ENCODE peak calls at places on chromosomes 16 and 17, in six cellular contexts. One of them, this sample, is unnamed.

GRCh38 chr17:41547921-41548843 is 20.1 kb upstream of the KRT19 start:
- DNase-seq in CD8-positive, alpha-beta T cell: peak; percentile 36
- DNase-seq in CD4-positive, alpha-beta T cell: peak; percentile 10
- DNase-seq in heart right ventricle: peak; percentile 11
- DNase-seq in tibial nerve: no peak
- DNase-seq in ovary: peak; percentile 89
- DNase-seq in this sample: peak; percentile 94

GRCh38 chr16:9082422-9082821 is 9.0 kb upstream of the HAPSTR1 start:
- DNase-seq in heart right ventricle: no peak
- DNase-seq in CD8-positive, alpha-beta T cell: no peak
- DNase-seq in CD4-positive, alpha-beta T cell: no peak
- DNase-seq in tibial nerve: no peak
- DNase-seq in ovary: no peak
- DNase-seq in this sample: no peak

GRCh38 chr16:5354645-5355044 is 257.1 kb upstream of the EEF2KMT start:
- DNase-seq in heart right ventricle: no peak
- DNase-seq in CD4-positive, alpha-beta T cell: no peak
- DNase-seq in ovary: no peak
- DNase-seq in tibial nerve: no peak
- DNase-seq in CD8-positive, alpha-beta T cell: no peak
- DNase-seq in this sample: no peak

GRCh38 chr16:2842340-2843000 is 12.4 kb downstream of the ZG16B start:
- DNase-seq in ovary: peak; percentile 32
- DNase-seq in CD4-positive, alpha-beta T cell: peak; percentile 61
- DNase-seq in CD8-positive, alpha-beta T cell: peak; percentile 71
- DNase-seq in heart right ventricle: peak; percentile 37
- DNase-seq in tibial nerve: no peak
- DNase-seq in this sample: no peak

GRCh38 chr17:7293821-7294613 is 422 bp downstream of the YBX2 start:
- DNase-seq in CD4-positive, alpha-beta T cell: peak; percentile 20
- DNase-seq in heart right ventricle: no peak
- DNase-seq in tibial nerve: no peak
- DNase-seq in CD8-positive, alpha-beta T cell: no peak
- DNase-seq in ovary: no peak
- DNase-seq in this sample: no peak

GRCh38 chr17:302300-302698 is 50.3 kb downstream of the RPH3AL start:
- DNase-seq in tibial nerve: no peak
- DNase-seq in heart right ventricle: peak; percentile 36
- DNase-seq in CD4-positive, alpha-beta T cell: no peak
- DNase-seq in CD8-positive, alpha-beta T cell: no peak
- DNase-seq in ovary: no peak
- DNase-seq in this sample: no peak

GRCh38 chr17:4583796-4584124 is 569 bp upstream of the SMTNL2 start:
- DNase-seq in CD4-positive, alpha-beta T cell: no peak
- DNase-seq in heart right ventricle: peak; percentile 47
- DNase-seq in ovary: peak; percentile 65
- DNase-seq in CD8-positive, alpha-beta T cell: no peak
- DNase-seq in tibial nerve: no peak
- DNase-seq in this sample: no peak

GRCh38 chr17:9520649-9521435 is 54.8 kb downstream of the STX8 start:
- DNase-seq in CD4-positive, alpha-beta T cell: no peak
- DNase-seq in heart right ventricle: no peak
- DNase-seq in ovary: no peak
- DNase-seq in CD8-positive, alpha-beta T cell: no peak
- DNase-seq in tibial nerve: no peak
- DNase-seq in this sample: no peak

GRCh38 chr16:80175011-80175410 is 365.8 kb upstream of the DYNLRB2 start:
- DNase-seq in CD4-positive, alpha-beta T cell: no peak
- DNase-seq in heart right ventricle: no peak
- DNase-seq in ovary: no peak
- DNase-seq in tibial nerve: no peak
- DNase-seq in CD8-positive, alpha-beta T cell: no peak
- DNase-seq in this sample: no peak

GRCh38 chr16:23795369-23795768 is 40.4 kb upstream of the PRKCB start:
- DNase-seq in ovary: no peak
- DNase-seq in CD8-positive, alpha-beta T cell: no peak
- DNase-seq in CD4-positive, alpha-beta T cell: no peak
- DNase-seq in heart right ventricle: no peak
- DNase-seq in tibial nerve: no peak
- DNase-seq in this sample: no peak

GRCh38 chr16:66382171-66382965 is 15.9 kb downstream of the CDH5 start:
- DNase-seq in CD8-positive, alpha-beta T cell: no peak
- DNase-seq in CD4-positive, alpha-beta T cell: no peak
- DNase-seq in ovary: no peak
- DNase-seq in tibial nerve: no peak
- DNase-seq in heart right ventricle: peak; percentile 69
- DNase-seq in this sample: peak; percentile 56

GRCh38 chr17:32801641-32802040 is 75.3 kb downstream of the MYO1D start:
- DNase-seq in ovary: no peak
- DNase-seq in tibial nerve: no peak
- DNase-seq in heart right ventricle: no peak
- DNase-seq in CD8-positive, alpha-beta T cell: no peak
- DNase-seq in CD4-positive, alpha-beta T cell: no peak
- DNase-seq in this sample: no peak

GRCh38 chr16:54933281-54934150 is 2.9 kb downstream of the IRX5 start:
- DNase-seq in tibial nerve: no peak
- DNase-seq in CD8-positive, alpha-beta T cell: no peak
- DNase-seq in ovary: no peak
- DNase-seq in CD4-positive, alpha-beta T cell: no peak
- DNase-seq in heart right ventricle: no peak
- DNase-seq in this sample: no peak

GRCh38 chr16:72424776-72425175 is 252.8 kb upstream of the PMFBP1 start:
- DNase-seq in CD8-positive, alpha-beta T cell: no peak
- DNase-seq in CD4-positive, alpha-beta T cell: no peak
- DNase-seq in heart right ventricle: no peak
- DNase-seq in tibial nerve: no peak
- DNase-seq in ovary: no peak
- DNase-seq in this sample: no peak

GRCh38 chr17:33896309-33896708 is 358.8 kb upstream of the CCL2 start:
- DNase-seq in CD8-positive, alpha-beta T cell: no peak
- DNase-seq in heart right ventricle: no peak
- DNase-seq in tibial nerve: no peak
- DNase-seq in ovary: no peak
- DNase-seq in CD4-positive, alpha-beta T cell: no peak
- DNase-seq in this sample: no peak

GRCh38 chr17:17885029-17885351 is 48.2 kb upstream of the SREBF1 start:
- DNase-seq in CD4-positive, alpha-beta T cell: no peak
- DNase-seq in tibial nerve: no peak
- DNase-seq in heart right ventricle: no peak
- DNase-seq in ovary: no peak
- DNase-seq in CD8-positive, alpha-beta T cell: no peak
- DNase-seq in this sample: no peak

GRCh38 chr17:58525239-58525638 is 10.8 kb upstream of the MTMR4 start:
- DNase-seq in CD4-positive, alpha-beta T cell: no peak
- DNase-seq in CD8-positive, alpha-beta T cell: no peak
- DNase-seq in heart right ventricle: peak; percentile 74
- DNase-seq in tibial nerve: peak; percentile 41
- DNase-seq in ovary: no peak
- DNase-seq in this sample: peak; percentile 65

GRCh38 chr17:79202476-79202875 is 127.9 kb downstream of the ENGASE start:
- DNase-seq in tibial nerve: no peak
- DNase-seq in CD4-positive, alpha-beta T cell: no peak
- DNase-seq in CD8-positive, alpha-beta T cell: no peak
- DNase-seq in ovary: no peak
- DNase-seq in heart right ventricle: no peak
- DNase-seq in this sample: no peak

GRCh38 chr17:73520369-73520761 is 123.9 kb downstream of the SDK2 start:
- DNase-seq in CD4-positive, alpha-beta T cell: no peak
- DNase-seq in CD8-positive, alpha-beta T cell: no peak
- DNase-seq in heart right ventricle: no peak
- DNase-seq in ovary: no peak
- DNase-seq in tibial nerve: no peak
- DNase-seq in this sample: no peak

GRCh38 chr17:62822080-62822904 is 14.2 kb upstream of the MARCHF10 start:
- DNase-seq in CD8-positive, alpha-beta T cell: no peak
- DNase-seq in heart right ventricle: no peak
- DNase-seq in ovary: no peak
- DNase-seq in tibial nerve: no peak
- DNase-seq in CD4-positive, alpha-beta T cell: no peak
- DNase-seq in this sample: no peak

GRCh38 chr17:49472527-49472926 is 22.6 kb upstream of the NGFR start:
- DNase-seq in tibial nerve: no peak
- DNase-seq in ovary: no peak
- DNase-seq in CD8-positive, alpha-beta T cell: no peak
- DNase-seq in heart right ventricle: peak; percentile 62
- DNase-seq in CD4-positive, alpha-beta T cell: no peak
- DNase-seq in this sample: no peak

GRCh38 chr17:49471769-49472168 is 23.3 kb upstream of the NGFR start:
- DNase-seq in ovary: no peak
- DNase-seq in CD8-positive, alpha-beta T cell: no peak
- DNase-seq in heart right ventricle: no peak
- DNase-seq in tibial nerve: no peak
- DNase-seq in CD4-positive, alpha-beta T cell: no peak
- DNase-seq in this sample: no peak

GRCh38 chr17:49468827-49469385 is 26.2 kb upstream of the NGFR start:
- DNase-seq in CD4-positive, alpha-beta T cell: no peak
- DNase-seq in ovary: no peak
- DNase-seq in heart right ventricle: no peak
- DNase-seq in CD8-positive, alpha-beta T cell: no peak
- DNase-seq in tibial nerve: peak; percentile 81
- DNase-seq in this sample: peak; percentile 37

GRCh38 chr17:49469831-49470568 is 25.1 kb upstream of the NGFR start:
- DNase-seq in heart right ventricle: no peak
- DNase-seq in CD4-positive, alpha-beta T cell: no peak
- DNase-seq in tibial nerve: no peak
- DNase-seq in CD8-positive, alpha-beta T cell: no peak
- DNase-seq in ovary: no peak
- DNase-seq in this sample: no peak

DNA sequence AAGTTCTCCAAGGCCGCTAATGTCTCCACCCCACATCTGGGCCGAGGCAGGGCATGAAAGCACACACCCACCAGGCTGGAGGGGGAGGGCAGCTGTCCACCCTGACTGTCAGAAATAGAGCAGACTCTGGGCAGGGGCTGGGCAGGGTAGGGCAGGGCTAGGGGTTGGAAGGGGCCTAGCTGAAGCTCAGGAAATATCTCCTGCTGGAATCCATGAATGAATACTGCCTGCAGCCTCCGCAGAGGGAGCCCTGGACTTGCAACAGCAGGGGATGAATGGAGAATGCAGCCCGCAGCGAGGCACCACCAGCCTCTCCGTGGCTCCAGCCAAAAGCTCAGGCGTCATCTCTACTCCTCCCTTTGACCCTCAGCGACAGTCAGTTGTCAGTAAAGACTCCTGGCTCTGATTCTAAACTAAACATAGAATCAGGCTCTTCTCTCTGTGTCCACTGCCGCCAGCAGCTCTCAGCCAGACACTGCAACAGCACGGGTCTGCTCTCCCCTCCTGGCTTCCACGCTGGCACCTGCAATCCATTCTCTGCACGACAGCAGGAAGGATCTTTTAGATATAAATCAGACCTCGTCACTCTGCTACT is 23.9 kb upstream of the NGFR start:
- DNase-seq in tibial nerve: peak; percentile 31
- DNase-seq in heart right ventricle: peak; percentile 43
- DNase-seq in CD4-positive, alpha-beta T cell: no peak
- DNase-seq in ovary: no peak
- DNase-seq in CD8-positive, alpha-beta T cell: no peak
- DNase-seq in this sample: no peak
- TF ChIP-seq CTCF in tibial nerve: no peak
- TF ChIP-seq CTCF in heart right ventricle: peak; percentile 16
- TF ChIP-seq CTCF in CD4-positive, alpha-beta T cell: no peak
- TF ChIP-seq CTCF in ovary: no peak
- TF ChIP-seq CTCF in CD8-positive, alpha-beta T cell: no peak
- TF ChIP-seq CTCF in this sample: no peak

DNA sequence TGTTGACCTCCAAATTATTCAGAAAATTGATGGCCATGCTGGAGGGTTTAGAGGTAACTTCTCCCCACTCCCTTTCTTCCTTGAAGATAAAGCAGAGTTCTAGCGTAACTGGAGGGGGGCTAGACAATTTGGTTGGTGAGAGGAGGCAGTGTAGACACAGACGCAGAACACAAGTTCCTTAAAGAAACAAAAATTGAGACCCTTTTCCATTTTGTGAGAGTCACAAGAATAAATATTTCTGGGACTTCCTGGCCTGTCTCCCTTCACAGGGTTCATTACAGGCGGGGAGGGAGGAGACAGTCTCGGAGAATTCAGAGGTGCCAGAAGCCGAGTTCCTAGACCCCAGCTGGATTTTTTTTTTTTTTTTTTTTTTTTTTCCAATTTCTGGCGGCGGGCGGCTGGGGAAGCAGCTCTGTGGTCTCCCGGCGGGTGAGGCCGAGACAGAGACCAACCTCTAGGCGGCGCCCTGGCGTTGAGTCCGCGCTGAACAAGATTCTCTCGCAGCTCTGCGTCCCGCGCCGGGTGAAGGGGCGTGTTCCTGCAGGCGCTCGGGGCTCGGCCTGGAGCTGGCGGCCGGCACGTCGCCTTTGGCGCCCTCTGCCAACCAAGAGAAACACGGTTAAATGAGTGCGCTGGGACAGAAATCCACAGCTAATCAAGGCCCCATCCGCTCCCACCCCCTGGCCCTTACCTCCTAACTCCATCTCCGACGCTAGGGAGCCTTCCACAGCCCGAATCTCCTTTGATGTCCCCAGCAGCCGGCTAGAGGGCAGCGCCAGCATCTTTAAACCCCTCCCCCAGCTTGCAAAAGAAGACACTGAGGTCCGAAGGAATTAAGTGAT is 10.2 kb upstream of the HOXB9 start:
- DNase-seq in CD8-positive, alpha-beta T cell: peak; percentile 69
- DNase-seq in heart right ventricle: no peak
- DNase-seq in CD4-positive, alpha-beta T cell: peak; percentile 65
- DNase-seq in tibial nerve: no peak
- DNase-seq in ovary: no peak
- DNase-seq in this sample: no peak
- H3K27me3 ChIP-seq in CD8-positive, alpha-beta T cell: peaks cover 47% of the 10 kb centered on the region
- H3K27me3 ChIP-seq in heart right ventricle: peaks cover 100% of the 10 kb centered on the region
- H3K27me3 ChIP-seq in CD4-positive, alpha-beta T cell: peaks cover 97% of the 10 kb centered on the region
- H3K27me3 ChIP-seq in tibial nerve: peaks cover 100% of the 10 kb centered on the region
- H3K27me3 ChIP-seq in ovary: no peaks in the 10 kb centered on the region
- H3K27me3 ChIP-seq in this sample: no peaks in the 10 kb centered on the region

GRCh38 chr16:49608801-49609200 is 235.2 kb downstream of the C16orf78 start:
- DNase-seq in tibial nerve: no peak
- DNase-seq in ovary: no peak
- DNase-seq in CD8-positive, alpha-beta T cell: no peak
- DNase-seq in heart right ventricle: peak; percentile 41
- DNase-seq in CD4-positive, alpha-beta T cell: no peak
- DNase-seq in this sample: no peak
- TF ChIP-seq CTCF in tibial nerve: peak; percentile 4
- TF ChIP-seq CTCF in ovary: no peak
- TF ChIP-seq CTCF in CD8-positive, alpha-beta T cell: no peak
- TF ChIP-seq CTCF in heart right ventricle: peak; percentile 64
- TF ChIP-seq CTCF in CD4-positive, alpha-beta T cell: no peak
- TF ChIP-seq CTCF in this sample: peak; percentile 54

GRCh38 chr17:65143899-65144590 is 6.9 kb downstream of the RGS9 start:
- DNase-seq in ovary: no peak
- DNase-seq in CD4-positive, alpha-beta T cell: no peak
- DNase-seq in heart right ventricle: no peak
- DNase-seq in CD8-positive, alpha-beta T cell: no peak
- DNase-seq in tibial nerve: no peak
- DNase-seq in this sample: no peak

GRCh38 chr17:65145743-65146142 is 8.6 kb downstream of the RGS9 start:
- DNase-seq in ovary: no peak
- DNase-seq in tibial nerve: no peak
- DNase-seq in heart right ventricle: no peak
- DNase-seq in CD4-positive, alpha-beta T cell: no peak
- DNase-seq in CD8-positive, alpha-beta T cell: no peak
- DNase-seq in this sample: no peak

GRCh38 chr17:65137076-65137935 is at the start of gene RGS9:
- DNase-seq in CD8-positive, alpha-beta T cell: peak; percentile 83
- DNase-seq in CD4-positive, alpha-beta T cell: peak; percentile 86
- DNase-seq in ovary: peak; percentile 86
- DNase-seq in heart right ventricle: peak; percentile 74
- DNase-seq in tibial nerve: peak; percentile 68
- DNase-seq in this sample: peak; percentile 91

GRCh38 chr17:65139045-65139764 is 2.0 kb downstream of the RGS9 start:
- DNase-seq in heart right ventricle: no peak
- DNase-seq in CD8-positive, alpha-beta T cell: no peak
- DNase-seq in CD4-positive, alpha-beta T cell: no peak
- DNase-seq in ovary: no peak
- DNase-seq in tibial nerve: no peak
- DNase-seq in this sample: no peak

GRCh38 chr17:65142247-65142646 is 5.1 kb downstream of the RGS9 start:
- DNase-seq in tibial nerve: no peak
- DNase-seq in CD4-positive, alpha-beta T cell: no peak
- DNase-seq in heart right ventricle: no peak
- DNase-seq in ovary: no peak
- DNase-seq in CD8-positive, alpha-beta T cell: no peak
- DNase-seq in this sample: no peak
- H3K27me3 ChIP-seq in tibial nerve: no peaks in the 10 kb centered on the region
- H3K27me3 ChIP-seq in CD4-positive, alpha-beta T cell: peaks cover 7% of the 10 kb centered on the region
- H3K27me3 ChIP-seq in heart right ventricle: peaks cover 25% of the 10 kb centered on the region
- H3K27me3 ChIP-seq in ovary: no peaks in the 10 kb centered on the region
- H3K27me3 ChIP-seq in CD8-positive, alpha-beta T cell: no peaks in the 10 kb centered on the region
- H3K27me3 ChIP-seq in this sample: peaks cover 30% of the 10 kb centered on the region